ENCODE peak calls at places on chromosomes 5 and 9, in ten cellular contexts. P is endothelial cell; L is T-helper 2 cell; F is EH; W is kidney tubule cell; A is naive thymus-derived CD8-positive, alpha-beta T cell; N is neural progenitor cell; J is H4; B is activated T-helper 1 cell treated with Interleukin-2 at 50 U/mL for 16 hours; D is dermis microvascular lymphatic vessel endothelial cell. T is an unnamed sample.

GRCh38 chr9:70987986-70988385 is 133.4 kb downstream of the TRPM3 start:
- DNase-seq in P (no peak), L (no peak), F (peak), W (no peak), A (no peak), N (no peak), J (no peak), B (no peak), D (no peak), T (no peak)

GRCh38 chr5:92885950-92886349 is 695.1 kb downstream of the NR2F1-AS1 start:
- DNase-seq in P (peak), L (no peak), F (no peak), W (no peak), A (no peak), N (peak), J (no peak), B (no peak), D (no peak), T (no peak)

GRCh38 chr9:21412109-21412508 is 3.2 kb downstream of the IFNA8 start:
- DNase-seq in P (no peak), L (no peak), F (no peak), W (peak), A (no peak), N (no peak), J (no peak), B (no peak), D (no peak), T (no peak)

GRCh38 chr5:62578540-62578939 is at the start of gene LRRC70:
- DNase-seq in P (no peak), L (no peak), F (peak), W (peak), A (no peak), N (peak), J (no peak), B (no peak), D (peak), T (no peak)

GRCh38 chr5:81209869-81210268 is 23.3 kb upstream of the CKMT2 start:
- DNase-seq in P (no peak), L (no peak), F (no peak), W (no peak), A (no peak), N (no peak), J (no peak), B (no peak), D (no peak), T (no peak)

GRCh38 chr5:38653389-38653788 is 96.9 kb upstream of the LIFR start:
- DNase-seq in P (no peak), L (no peak), F (no peak), W (no peak), A (no peak), N (no peak), J (no peak), B (no peak), D (no peak), T (no peak)

GRCh38 chr5:179135006-179135405 is 74.8 kb downstream of the ZNF354C start:
- DNase-seq in P (no peak), L (no peak), F (no peak), W (no peak), A (no peak), N (no peak), J (no peak), B (no peak), D (no peak), T (no peak)

GRCh38 chr9:472676-473075 is 258.0 kb downstream of the DOCK8 start:
- DNase-seq in P (no peak), L (no peak), F (no peak), W (peak), A (no peak), N (no peak), J (no peak), B (no peak), D (no peak), T (no peak)

GRCh38 chr5:592158-592557 is 20.0 kb upstream of the CEP72 start:
- DNase-seq in P (no peak), L (no peak), F (no peak), W (no peak), A (no peak), N (no peak), J (no peak), B (no peak), D (no peak), T (no peak)

GRCh38 chr5:132491368-132492364 is 1.1 kb upstream of the IRF1 start:
- DNase-seq in P (no peak), L (no peak), F (no peak), W (no peak), A (no peak), N (peak), J (no peak), B (no peak), D (no peak), T (no peak)

GRCh38 chr9:89923961-89924504 is 319.2 kb downstream of the GADD45G start:
- DNase-seq in P (no peak), L (no peak), F (no peak), W (peak), A (no peak), N (no peak), J (no peak), B (no peak), D (no peak), T (no peak)

GRCh38 chr9:136225748-136226679 is 19.6 kb downstream of the QSOX2 start:
- DNase-seq in P (peak), L (peak), F (peak), W (peak), A (peak), N (peak), J (peak), B (peak), D (peak), T (peak)

GRCh38 chr5:128263357-128263756 is 179.8 kb downstream of the SLC12A2 start:
- DNase-seq in P (no peak), L (no peak), F (no peak), W (no peak), A (no peak), N (no peak), J (no peak), B (no peak), D (no peak), T (no peak)

GRCh38 chr9:37422289-37423104 is at the start of gene GRHPR:
- DNase-seq in P (peak), L (peak), F (peak), W (peak), A (peak), N (peak), J (peak), B (peak), D (peak), T (peak)

GRCh38 chr5:172901012-172901780 is 58.0 kb upstream of the RPL26L1 start:
- DNase-seq in P (no peak), L (no peak), F (peak), W (peak), A (no peak), N (no peak), J (peak), B (no peak), D (no peak), T (no peak)

GRCh38 chr9:114007991-114008666 is 70.0 kb downstream of the AMBP start:
- DNase-seq in P (peak), L (no peak), F (no peak), W (no peak), A (no peak), N (no peak), J (no peak), B (no peak), D (no peak), T (no peak)

GRCh38 chr5:170630226-170630625 is 126.4 kb downstream of the KCNIP1 start:
- DNase-seq in P (no peak), L (no peak), F (no peak), W (no peak), A (no peak), N (no peak), J (no peak), B (no peak), D (no peak), T (no peak)

GRCh38 chr9:134670042-134670525 is 28.5 kb downstream of the COL5A1 start:
- DNase-seq in P (no peak), L (no peak), F (peak), W (peak), A (no peak), N (no peak), J (no peak), B (no peak), D (no peak), T (no peak)

GRCh38 chr9:131620764-131621520 is 75.6 kb downstream of the PRRT1B start:
- DNase-seq in P (no peak), L (no peak), F (no peak), W (no peak), A (no peak), N (no peak), J (no peak), B (no peak), D (no peak), T (no peak)

GRCh38 chr5:135473956-135474670 is 22.0 kb upstream of the TIFAB start:
- DNase-seq in P (no peak), L (no peak), F (no peak), W (no peak), A (no peak), N (no peak), J (no peak), B (no peak), D (no peak), T (no peak)